ENCODE peak calls at places on chromosomes 3 and 15, in eight cellular contexts. One of them, this sample, is unnamed.

GRCh38 chr15:79007066-79007465 is 62.2 kb upstream of the CTSH start:
- DNase-seq in mesenchymal stem cell: peak; percentile 77
- DNase-seq in foreskin fibroblast: peak; percentile 52
- DNase-seq in Kasumi-1: peak; percentile 27
- DNase-seq in A172: peak; percentile 48
- DNase-seq in stimulated activated CD4-positive, alpha-beta T cell treated with anti-CD3 and anti-CD28 coated beads, Interleukin-1b, Interleukin-23, amount 100 ng/mL, for 4 hours: no peak
- DNase-seq in activated T-cell treated with anti-CD3 and anti-CD28 coated beads for 24 hours: no peak
- DNase-seq in Right ventricle myocardium superior: peak; percentile 72
- DNase-seq in this sample: no peak

GRCh38 chr15:74468341-74469032 is 7.5 kb upstream of the UBL7 start:
- DNase-seq in foreskin fibroblast: no peak
- DNase-seq in Right ventricle myocardium superior: no peak
- DNase-seq in A172: no peak
- DNase-seq in mesenchymal stem cell: no peak
- DNase-seq in activated T-cell treated with anti-CD3 and anti-CD28 coated beads for 24 hours: no peak
- DNase-seq in Kasumi-1: no peak
- DNase-seq in stimulated activated CD4-positive, alpha-beta T cell treated with anti-CD3 and anti-CD28 coated beads, Interleukin-1b, Interleukin-23, amount 100 ng/mL, for 4 hours: no peak
- DNase-seq in this sample: no peak

GRCh38 chr3:53729618-53730017 is 116.6 kb downstream of the CHDH start:
- DNase-seq in mesenchymal stem cell: no peak
- DNase-seq in activated T-cell treated with anti-CD3 and anti-CD28 coated beads for 24 hours: no peak
- DNase-seq in Right ventricle myocardium superior: no peak
- DNase-seq in stimulated activated CD4-positive, alpha-beta T cell treated with anti-CD3 and anti-CD28 coated beads, Interleukin-1b, Interleukin-23, amount 100 ng/mL, for 4 hours: no peak
- DNase-seq in Kasumi-1: no peak
- DNase-seq in foreskin fibroblast: no peak
- DNase-seq in A172: no peak
- DNase-seq in this sample: no peak

GRCh38 chr3:61869378-61869777 is 308.0 kb downstream of the PTPRG start:
- DNase-seq in activated T-cell treated with anti-CD3 and anti-CD28 coated beads for 24 hours: no peak
- DNase-seq in stimulated activated CD4-positive, alpha-beta T cell treated with anti-CD3 and anti-CD28 coated beads, Interleukin-1b, Interleukin-23, amount 100 ng/mL, for 4 hours: no peak
- DNase-seq in Kasumi-1: no peak
- DNase-seq in mesenchymal stem cell: no peak
- DNase-seq in Right ventricle myocardium superior: no peak
- DNase-seq in foreskin fibroblast: no peak
- DNase-seq in A172: no peak
- DNase-seq in this sample: no peak

GRCh38 chr15:58793862-58794261 is 22.8 kb downstream of the MINDY2 start:
- DNase-seq in mesenchymal stem cell: no peak
- DNase-seq in Kasumi-1: no peak
- DNase-seq in activated T-cell treated with anti-CD3 and anti-CD28 coated beads for 24 hours: no peak
- DNase-seq in stimulated activated CD4-positive, alpha-beta T cell treated with anti-CD3 and anti-CD28 coated beads, Interleukin-1b, Interleukin-23, amount 100 ng/mL, for 4 hours: no peak
- DNase-seq in Right ventricle myocardium superior: no peak
- DNase-seq in A172: no peak
- DNase-seq in foreskin fibroblast: no peak
- DNase-seq in this sample: no peak

GRCh38 chr3:160210799-160211221 is 14.4 kb upstream of the C3orf80 start:
- DNase-seq in Right ventricle myocardium superior: no peak
- DNase-seq in mesenchymal stem cell: peak; percentile 65
- DNase-seq in Kasumi-1: peak; percentile 20
- DNase-seq in A172: peak; percentile 68
- DNase-seq in stimulated activated CD4-positive, alpha-beta T cell treated with anti-CD3 and anti-CD28 coated beads, Interleukin-1b, Interleukin-23, amount 100 ng/mL, for 4 hours: no peak
- DNase-seq in foreskin fibroblast: peak; percentile 78
- DNase-seq in activated T-cell treated with anti-CD3 and anti-CD28 coated beads for 24 hours: no peak
- DNase-seq in this sample: no peak

GRCh38 chr3:64224826-64225606 is at the start of gene PRICKLE2:
- DNase-seq in stimulated activated CD4-positive, alpha-beta T cell treated with anti-CD3 and anti-CD28 coated beads, Interleukin-1b, Interleukin-23, amount 100 ng/mL, for 4 hours: no peak
- DNase-seq in A172: peak; percentile 48
- DNase-seq in mesenchymal stem cell: peak; percentile 94
- DNase-seq in Right ventricle myocardium superior: peak; percentile 84
- DNase-seq in activated T-cell treated with anti-CD3 and anti-CD28 coated beads for 24 hours: no peak
- DNase-seq in Kasumi-1: no peak
- DNase-seq in foreskin fibroblast: peak; percentile 96
- DNase-seq in this sample: peak; percentile 90

GRCh38 chr3:141412936-141413354 is 44.6 kb downstream of the ZBTB38 start:
- DNase-seq in stimulated activated CD4-positive, alpha-beta T cell treated with anti-CD3 and anti-CD28 coated beads, Interleukin-1b, Interleukin-23, amount 100 ng/mL, for 4 hours: no peak
- DNase-seq in Kasumi-1: no peak
- DNase-seq in A172: no peak
- DNase-seq in foreskin fibroblast: peak; percentile 86
- DNase-seq in Right ventricle myocardium superior: peak; percentile 97
- DNase-seq in activated T-cell treated with anti-CD3 and anti-CD28 coated beads for 24 hours: no peak
- DNase-seq in mesenchymal stem cell: peak; percentile 82
- DNase-seq in this sample: peak; percentile 98

GRCh38 chr15:95884276-95884675 is 446.2 kb upstream of the NR2F2 start:
- DNase-seq in stimulated activated CD4-positive, alpha-beta T cell treated with anti-CD3 and anti-CD28 coated beads, Interleukin-1b, Interleukin-23, amount 100 ng/mL, for 4 hours: no peak
- DNase-seq in Kasumi-1: no peak
- DNase-seq in A172: no peak
- DNase-seq in mesenchymal stem cell: peak; percentile 70
- DNase-seq in Right ventricle myocardium superior: no peak
- DNase-seq in activated T-cell treated with anti-CD3 and anti-CD28 coated beads for 24 hours: no peak
- DNase-seq in foreskin fibroblast: peak; percentile 58
- DNase-seq in this sample: no peak

GRCh38 chr3:150110097-150110496 is 139.4 kb upstream of the PFN2 start:
- DNase-seq in mesenchymal stem cell: no peak
- DNase-seq in Right ventricle myocardium superior: no peak
- DNase-seq in A172: no peak
- DNase-seq in foreskin fibroblast: no peak
- DNase-seq in Kasumi-1: no peak
- DNase-seq in stimulated activated CD4-positive, alpha-beta T cell treated with anti-CD3 and anti-CD28 coated beads, Interleukin-1b, Interleukin-23, amount 100 ng/mL, for 4 hours: no peak
- DNase-seq in activated T-cell treated with anti-CD3 and anti-CD28 coated beads for 24 hours: no peak
- DNase-seq in this sample: no peak

GRCh38 chr3:132399054-132399929 is 18.0 kb upstream of the DNAJC13 start:
- DNase-seq in A172: peak; percentile 50
- DNase-seq in stimulated activated CD4-positive, alpha-beta T cell treated with anti-CD3 and anti-CD28 coated beads, Interleukin-1b, Interleukin-23, amount 100 ng/mL, for 4 hours: no peak
- DNase-seq in Kasumi-1: peak; percentile 71
- DNase-seq in Right ventricle myocardium superior: no peak
- DNase-seq in foreskin fibroblast: peak; percentile 83
- DNase-seq in activated T-cell treated with anti-CD3 and anti-CD28 coated beads for 24 hours: no peak
- DNase-seq in mesenchymal stem cell: peak; percentile 66
- DNase-seq in this sample: no peak

GRCh38 chr15:99315636-99316035 is 64.4 kb downstream of the LRRC28 start:
- DNase-seq in A172: no peak
- DNase-seq in activated T-cell treated with anti-CD3 and anti-CD28 coated beads for 24 hours: no peak
- DNase-seq in foreskin fibroblast: no peak
- DNase-seq in stimulated activated CD4-positive, alpha-beta T cell treated with anti-CD3 and anti-CD28 coated beads, Interleukin-1b, Interleukin-23, amount 100 ng/mL, for 4 hours: no peak
- DNase-seq in Right ventricle myocardium superior: no peak
- DNase-seq in mesenchymal stem cell: no peak
- DNase-seq in Kasumi-1: no peak
- DNase-seq in this sample: no peak

GRCh38 chr15:67184208-67184925 is 70.1 kb downstream of the AAGAB start:
- DNase-seq in stimulated activated CD4-positive, alpha-beta T cell treated with anti-CD3 and anti-CD28 coated beads, Interleukin-1b, Interleukin-23, amount 100 ng/mL, for 4 hours: no peak
- DNase-seq in A172: no peak
- DNase-seq in Right ventricle myocardium superior: no peak
- DNase-seq in foreskin fibroblast: no peak
- DNase-seq in Kasumi-1: no peak
- DNase-seq in activated T-cell treated with anti-CD3 and anti-CD28 coated beads for 24 hours: no peak
- DNase-seq in mesenchymal stem cell: no peak
- DNase-seq in this sample: no peak

GRCh38 chr15:91940466-91941381 is 87.2 kb downstream of the SLCO3A1 start:
- DNase-seq in stimulated activated CD4-positive, alpha-beta T cell treated with anti-CD3 and anti-CD28 coated beads, Interleukin-1b, Interleukin-23, amount 100 ng/mL, for 4 hours: no peak
- DNase-seq in Kasumi-1: no peak
- DNase-seq in mesenchymal stem cell: no peak
- DNase-seq in A172: no peak
- DNase-seq in foreskin fibroblast: no peak
- DNase-seq in activated T-cell treated with anti-CD3 and anti-CD28 coated beads for 24 hours: no peak
- DNase-seq in Right ventricle myocardium superior: no peak
- DNase-seq in this sample: no peak

GRCh38 chr3:124168271-124168670 is 176.3 kb upstream of the ROPN1 start:
- DNase-seq in A172: no peak
- DNase-seq in Right ventricle myocardium superior: no peak
- DNase-seq in foreskin fibroblast: no peak
- DNase-seq in mesenchymal stem cell: no peak
- DNase-seq in activated T-cell treated with anti-CD3 and anti-CD28 coated beads for 24 hours: no peak
- DNase-seq in Kasumi-1: no peak
- DNase-seq in stimulated activated CD4-positive, alpha-beta T cell treated with anti-CD3 and anti-CD28 coated beads, Interleukin-1b, Interleukin-23, amount 100 ng/mL, for 4 hours: no peak
- DNase-seq in this sample: no peak

GRCh38 chr3:13500133-13500885 is 20.2 kb downstream of the HDAC11 start:
- DNase-seq in A172: no peak
- DNase-seq in foreskin fibroblast: peak; percentile 37
- DNase-seq in Kasumi-1: peak; percentile 2
- DNase-seq in mesenchymal stem cell: peak; percentile 29
- DNase-seq in stimulated activated CD4-positive, alpha-beta T cell treated with anti-CD3 and anti-CD28 coated beads, Interleukin-1b, Interleukin-23, amount 100 ng/mL, for 4 hours: no peak
- DNase-seq in Right ventricle myocardium superior: peak; percentile 53
- DNase-seq in activated T-cell treated with anti-CD3 and anti-CD28 coated beads for 24 hours: no peak
- DNase-seq in this sample: no peak

GRCh38 chr3:52346623-52347530 is 30.8 kb downstream of the DNAH1 start:
- DNase-seq in Right ventricle myocardium superior: peak; percentile 51
- DNase-seq in A172: no peak
- DNase-seq in activated T-cell treated with anti-CD3 and anti-CD28 coated beads for 24 hours: no peak
- DNase-seq in foreskin fibroblast: peak; percentile 80
- DNase-seq in mesenchymal stem cell: no peak
- DNase-seq in Kasumi-1: no peak
- DNase-seq in stimulated activated CD4-positive, alpha-beta T cell treated with anti-CD3 and anti-CD28 coated beads, Interleukin-1b, Interleukin-23, amount 100 ng/mL, for 4 hours: no peak
- DNase-seq in this sample: no peak

GRCh38 chr3:81439088-81439487 is 322.4 kb downstream of the GBE1 start:
- DNase-seq in Right ventricle myocardium superior: no peak
- DNase-seq in mesenchymal stem cell: no peak
- DNase-seq in A172: no peak
- DNase-seq in foreskin fibroblast: no peak
- DNase-seq in activated T-cell treated with anti-CD3 and anti-CD28 coated beads for 24 hours: no peak
- DNase-seq in Kasumi-1: no peak
- DNase-seq in stimulated activated CD4-positive, alpha-beta T cell treated with anti-CD3 and anti-CD28 coated beads, Interleukin-1b, Interleukin-23, amount 100 ng/mL, for 4 hours: no peak
- DNase-seq in this sample: no peak

GRCh38 chr15:65072027-65072426 is 4.2 kb upstream of the RASL12 start:
- DNase-seq in A172: no peak
- DNase-seq in stimulated activated CD4-positive, alpha-beta T cell treated with anti-CD3 and anti-CD28 coated beads, Interleukin-1b, Interleukin-23, amount 100 ng/mL, for 4 hours: no peak
- DNase-seq in mesenchymal stem cell: no peak
- DNase-seq in foreskin fibroblast: no peak
- DNase-seq in Kasumi-1: no peak
- DNase-seq in Right ventricle myocardium superior: no peak
- DNase-seq in activated T-cell treated with anti-CD3 and anti-CD28 coated beads for 24 hours: no peak
- DNase-seq in this sample: no peak

GRCh38 chr3:101719604-101720185 is 4.7 kb upstream of the CEP97 start:
- DNase-seq in mesenchymal stem cell: no peak
- DNase-seq in Kasumi-1: no peak
- DNase-seq in Right ventricle myocardium superior: no peak
- DNase-seq in activated T-cell treated with anti-CD3 and anti-CD28 coated beads for 24 hours: no peak
- DNase-seq in stimulated activated CD4-positive, alpha-beta T cell treated with anti-CD3 and anti-CD28 coated beads, Interleukin-1b, Interleukin-23, amount 100 ng/mL, for 4 hours: no peak
- DNase-seq in foreskin fibroblast: peak; percentile 15
- DNase-seq in A172: no peak
- DNase-seq in this sample: no peak

GRCh38 chr3:39657775-39658174 is 151.6 kb upstream of the MYRIP start:
- DNase-seq in mesenchymal stem cell: no peak
- DNase-seq in Kasumi-1: no peak
- DNase-seq in Right ventricle myocardium superior: no peak
- DNase-seq in foreskin fibroblast: no peak
- DNase-seq in stimulated activated CD4-positive, alpha-beta T cell treated with anti-CD3 and anti-CD28 coated beads, Interleukin-1b, Interleukin-23, amount 100 ng/mL, for 4 hours: no peak
- DNase-seq in activated T-cell treated with anti-CD3 and anti-CD28 coated beads for 24 hours: no peak
- DNase-seq in A172: no peak
- DNase-seq in this sample: no peak

GRCh38 chr3:632571-633170 is 436.1 kb downstream of the CHL1 start:
- DNase-seq in stimulated activated CD4-positive, alpha-beta T cell treated with anti-CD3 and anti-CD28 coated beads, Interleukin-1b, Interleukin-23, amount 100 ng/mL, for 4 hours: no peak
- DNase-seq in Kasumi-1: peak; percentile 75
- DNase-seq in foreskin fibroblast: peak; percentile 19
- DNase-seq in A172: peak; percentile 59
- DNase-seq in activated T-cell treated with anti-CD3 and anti-CD28 coated beads for 24 hours: peak; percentile 2
- DNase-seq in Right ventricle myocardium superior: no peak
- DNase-seq in mesenchymal stem cell: peak; percentile 32
- DNase-seq in this sample: no peak

GRCh38 chr15:48373855-48374421 is 42.7 kb downstream of the DUT start:
- DNase-seq in Kasumi-1: no peak
- DNase-seq in foreskin fibroblast: peak; percentile 67
- DNase-seq in Right ventricle myocardium superior: peak; percentile 44
- DNase-seq in stimulated activated CD4-positive, alpha-beta T cell treated with anti-CD3 and anti-CD28 coated beads, Interleukin-1b, Interleukin-23, amount 100 ng/mL, for 4 hours: no peak
- DNase-seq in mesenchymal stem cell: peak; percentile 38
- DNase-seq in A172: peak; percentile 91
- DNase-seq in activated T-cell treated with anti-CD3 and anti-CD28 coated beads for 24 hours: no peak
- DNase-seq in this sample: peak; percentile 65

GRCh38 chr3:38108649-38109579 is 28.0 kb downstream of the ACAA1 start:
- DNase-seq in stimulated activated CD4-positive, alpha-beta T cell treated with anti-CD3 and anti-CD28 coated beads, Interleukin-1b, Interleukin-23, amount 100 ng/mL, for 4 hours: no peak
- DNase-seq in foreskin fibroblast: no peak
- DNase-seq in A172: no peak
- DNase-seq in activated T-cell treated with anti-CD3 and anti-CD28 coated beads for 24 hours: no peak
- DNase-seq in Right ventricle myocardium superior: peak; percentile 40
- DNase-seq in Kasumi-1: peak; percentile 25
- DNase-seq in mesenchymal stem cell: no peak
- DNase-seq in this sample: peak; percentile 53

GRCh38 chr15:42110367-42110766 is 16.0 kb upstream of the PLA2G4D start:
- DNase-seq in Kasumi-1: no peak
- DNase-seq in foreskin fibroblast: no peak
- DNase-seq in mesenchymal stem cell: no peak
- DNase-seq in Right ventricle myocardium superior: no peak
- DNase-seq in A172: no peak
- DNase-seq in stimulated activated CD4-positive, alpha-beta T cell treated with anti-CD3 and anti-CD28 coated beads, Interleukin-1b, Interleukin-23, amount 100 ng/mL, for 4 hours: no peak
- DNase-seq in activated T-cell treated with anti-CD3 and anti-CD28 coated beads for 24 hours: no peak
- DNase-seq in this sample: no peak

GRCh38 chr15:40103124-40103858 is 5.4 kb downstream of the BMF start:
- DNase-seq in Kasumi-1: no peak
- DNase-seq in mesenchymal stem cell: peak; percentile 81
- DNase-seq in A172: peak; percentile 55
- DNase-seq in foreskin fibroblast: peak; percentile 87
- DNase-seq in stimulated activated CD4-positive, alpha-beta T cell treated with anti-CD3 and anti-CD28 coated beads, Interleukin-1b, Interleukin-23, amount 100 ng/mL, for 4 hours: no peak
- DNase-seq in Right ventricle myocardium superior: peak; percentile 90
- DNase-seq in activated T-cell treated with anti-CD3 and anti-CD28 coated beads for 24 hours: no peak
- DNase-seq in this sample: peak; percentile 96

GRCh38 chr3:190192087-190192486 is 71.4 kb upstream of the P3H2 start:
- DNase-seq in A172: no peak
- DNase-seq in Right ventricle myocardium superior: no peak
- DNase-seq in stimulated activated CD4-positive, alpha-beta T cell treated with anti-CD3 and anti-CD28 coated beads, Interleukin-1b, Interleukin-23, amount 100 ng/mL, for 4 hours: no peak
- DNase-seq in activated T-cell treated with anti-CD3 and anti-CD28 coated beads for 24 hours: no peak
- DNase-seq in Kasumi-1: no peak
- DNase-seq in mesenchymal stem cell: peak; percentile 7
- DNase-seq in foreskin fibroblast: no peak
- DNase-seq in this sample: no peak

GRCh38 chr15:88890495-88890894 is 4.8 kb downstream of the HAPLN3 start:
- DNase-seq in foreskin fibroblast: peak; percentile 42
- DNase-seq in A172: peak; percentile 52
- DNase-seq in Right ventricle myocardium superior: no peak
- DNase-seq in activated T-cell treated with anti-CD3 and anti-CD28 coated beads for 24 hours: no peak
- DNase-seq in Kasumi-1: no peak
- DNase-seq in stimulated activated CD4-positive, alpha-beta T cell treated with anti-CD3 and anti-CD28 coated beads, Interleukin-1b, Interleukin-23, amount 100 ng/mL, for 4 hours: no peak
- DNase-seq in mesenchymal stem cell: no peak
- DNase-seq in this sample: no peak

GRCh38 chr15:101533371-101534140 is 44.0 kb upstream of the PCSK6 start:
- DNase-seq in stimulated activated CD4-positive, alpha-beta T cell treated with anti-CD3 and anti-CD28 coated beads, Interleukin-1b, Interleukin-23, amount 100 ng/mL, for 4 hours: no peak
- DNase-seq in A172: no peak
- DNase-seq in activated T-cell treated with anti-CD3 and anti-CD28 coated beads for 24 hours: no peak
- DNase-seq in Right ventricle myocardium superior: no peak
- DNase-seq in foreskin fibroblast: no peak
- DNase-seq in mesenchymal stem cell: no peak
- DNase-seq in Kasumi-1: no peak
- DNase-seq in this sample: peak; percentile 53

GRCh38 chr3:71708478-71709098 is 16.6 kb downstream of the EIF4E3 start:
- DNase-seq in Right ventricle myocardium superior: peak; percentile 56
- DNase-seq in stimulated activated CD4-positive, alpha-beta T cell treated with anti-CD3 and anti-CD28 coated beads, Interleukin-1b, Interleukin-23, amount 100 ng/mL, for 4 hours: no peak
- DNase-seq in mesenchymal stem cell: no peak
- DNase-seq in A172: no peak
- DNase-seq in Kasumi-1: no peak
- DNase-seq in foreskin fibroblast: no peak
- DNase-seq in activated T-cell treated with anti-CD3 and anti-CD28 coated beads for 24 hours: no peak
- DNase-seq in this sample: no peak

GRCh38 chr3:133282239-133282638 is 117.6 kb upstream of the BFSP2 start:
- DNase-seq in A172: no peak
- DNase-seq in foreskin fibroblast: peak; percentile 34
- DNase-seq in Right ventricle myocardium superior: no peak
- DNase-seq in activated T-cell treated with anti-CD3 and anti-CD28 coated beads for 24 hours: no peak
- DNase-seq in stimulated activated CD4-positive, alpha-beta T cell treated with anti-CD3 and anti-CD28 coated beads, Interleukin-1b, Interleukin-23, amount 100 ng/mL, for 4 hours: no peak
- DNase-seq in mesenchymal stem cell: peak; percentile 5
- DNase-seq in Kasumi-1: no peak
- DNase-seq in this sample: no peak

GRCh38 chr3:14842277-14842676 is 23.5 kb downstream of the FGD5 start:
- DNase-seq in A172: no peak
- DNase-seq in foreskin fibroblast: no peak
- DNase-seq in stimulated activated CD4-positive, alpha-beta T cell treated with anti-CD3 and anti-CD28 coated beads, Interleukin-1b, Interleukin-23, amount 100 ng/mL, for 4 hours: no peak
- DNase-seq in activated T-cell treated with anti-CD3 and anti-CD28 coated beads for 24 hours: no peak
- DNase-seq in mesenchymal stem cell: no peak
- DNase-seq in Kasumi-1: no peak
- DNase-seq in Right ventricle myocardium superior: no peak
- DNase-seq in this sample: no peak

GRCh38 chr3:111238896-111239295 is 167.3 kb downstream of the NECTIN3 start:
- DNase-seq in Right ventricle myocardium superior: no peak
- DNase-seq in activated T-cell treated with anti-CD3 and anti-CD28 coated beads for 24 hours: no peak
- DNase-seq in stimulated activated CD4-positive, alpha-beta T cell treated with anti-CD3 and anti-CD28 coated beads, Interleukin-1b, Interleukin-23, amount 100 ng/mL, for 4 hours: no peak
- DNase-seq in A172: no peak
- DNase-seq in Kasumi-1: no peak
- DNase-seq in mesenchymal stem cell: no peak
- DNase-seq in foreskin fibroblast: no peak
- DNase-seq in this sample: no peak

GRCh38 chr15:101207867-101208288 is 44.0 kb downstream of the CHSY1 start:
- DNase-seq in Kasumi-1: peak; percentile 89
- DNase-seq in activated T-cell treated with anti-CD3 and anti-CD28 coated beads for 24 hours: no peak
- DNase-seq in Right ventricle myocardium superior: peak; percentile 43
- DNase-seq in mesenchymal stem cell: peak; percentile 79
- DNase-seq in A172: no peak
- DNase-seq in stimulated activated CD4-positive, alpha-beta T cell treated with anti-CD3 and anti-CD28 coated beads, Interleukin-1b, Interleukin-23, amount 100 ng/mL, for 4 hours: no peak
- DNase-seq in foreskin fibroblast: peak; percentile 57
- DNase-seq in this sample: peak; percentile 82

This sample was measured in sigmoid colon.